ENCODE peak calls at places on chromosomes 7 and 10, in seven cellular contexts. Y is iPS-NIHi11; B is SK-N-SH; F is left colon; G is NCI-H1092 treated with DMSO at 0.1 percent for 48 hours; J is stimulated activated CD4-positive, alpha-beta T cell treated with anti-CD3 and anti-CD28 coated beads, Interleukin-1b, Interleukin-23, amount 100 ng/mL, for 1 hour; V is kidney tubule cell. T is an unnamed sample.

GRCh38 chr7:22192778-22193177 is 164.2 kb downstream of the RAPGEF5 start:
- DNase-seq in Y (no peak), B (no peak), F (no peak), G (peak; percentile 55), J (no peak), V (no peak), T (no peak)

GRCh38 chr10:91077549-91078017 is 142.9 kb upstream of the PCGF5 start:
- DNase-seq in Y (no peak), B (peak; percentile 68), F (peak; percentile 87), G (peak; percentile 47), J (no peak), V (peak; percentile 57), T (no peak)

GRCh38 chr7:93337047-93337446 is 104.9 kb downstream of the VPS50 start:
- DNase-seq in Y (peak; percentile 56), B (no peak), F (no peak), G (no peak), J (no peak), V (no peak), T (no peak)

GRCh38 chr10:100347568-100348195 is 649 bp downstream of the SCD start:
- DNase-seq in Y (no peak), B (peak; percentile 41), F (no peak), G (peak; percentile 16), J (no peak), V (no peak), T (no peak)

GRCh38 chr7:82234457-82235049 is 209.0 kb downstream of the CACNA2D1 start:
- DNase-seq in Y (no peak), B (peak; percentile 22), F (no peak), G (peak; percentile 80), J (no peak), V (peak; percentile 45), T (peak; percentile 10)

GRCh38 chr7:105906169-105906568 is 29.8 kb upstream of the ATXN7L1 start:
- DNase-seq in Y (peak; percentile 33), B (no peak), F (no peak), G (no peak), J (no peak), V (no peak), T (no peak)

GRCh38 chr10:73744690-73744994 is 470 bp downstream of the SEC24C start:
- DNase-seq in Y (peak; percentile 76), B (peak; percentile 60), F (peak; percentile 83), G (peak; percentile 30), J (peak; percentile 40), V (peak; percentile 66), T (peak; percentile 46)

GRCh38 chr7:24349339-24349738 is 65.3 kb downstream of the NPY start:
- DNase-seq in Y (no peak), B (peak; percentile 12), F (no peak), G (no peak), J (no peak), V (no peak), T (no peak)

GRCh38 chr7:37546677-37547076 is 98.0 kb upstream of the ELMO1 start:
- DNase-seq in Y (no peak), B (no peak), F (no peak), G (no peak), J (no peak), V (no peak), T (no peak)

GRCh38 chr7:22267989-22268615 is 88.9 kb downstream of the RAPGEF5 start:
- DNase-seq in Y (no peak), B (no peak), F (no peak), G (no peak), J (no peak), V (no peak), T (no peak)

GRCh38 chr10:18368681-18369080 is 228.5 kb downstream of the CACNB2 start:
- DNase-seq in Y (no peak), B (no peak), F (no peak), G (no peak), J (no peak), V (peak; percentile 7), T (no peak)

GRCh38 chr10:47256753-47257336 is 43.2 kb upstream of the GDF10 start:
- DNase-seq in Y (no peak), B (no peak), F (no peak), G (no peak), J (no peak), V (no peak), T (no peak)

GRCh38 chr7:130912086-130912909 is 178.3 kb upstream of the KLF14 start:
- DNase-seq in Y (no peak), B (no peak), F (no peak), G (no peak), J (no peak), V (peak; percentile 88), T (no peak)

GRCh38 chr7:156147771-156148504 is 335.7 kb upstream of the SHH start:
- DNase-seq in Y (no peak), B (no peak), F (no peak), G (no peak), J (no peak), V (no peak), T (no peak)

GRCh38 chr10:46528675-46529615 is 27.5 kb downstream of the GPRIN2 start:
- DNase-seq in Y (no peak), B (no peak), F (peak; percentile 5), G (no peak), J (no peak), V (no peak), T (no peak)

GRCh38 chr7:46215987-46216567 is 295.0 kb upstream of the IGFBP3 start:
- DNase-seq in Y (peak; percentile 53), B (no peak), F (no peak), G (peak; percentile 21), J (no peak), V (no peak), T (no peak)